ENCODE peak calls at places on chromosome 17, in eight cellular contexts. V is effector memory CD4-positive, alpha-beta T cell; Q is stimulated activated CD4-positive, alpha-beta T cell treated with anti-CD3 and anti-CD28 coated beads, Interleukin-1b, Interleukin-23, amount 100 ng/mL, for 24 hours; M is EL; B is NCI-H446; D is NCI-H2029 treated with DMSO at 0.1 percent for 48 hours; X is amniotic epithelial cell; G is RPMI7951. A is an unnamed sample.

GRCh38 chr17:69367298-69367697 is 40.4 kb upstream of the ABCA5 start:
- DNase-seq in X (peak), M (no peak), D (no peak), V (no peak), B (no peak), G (no peak), Q (no peak), A (no peak)

GRCh38 chr17:28864991-28865849 is 10.4 kb downstream of the ERAL1 start:
- DNase-seq in G (no peak), Q (no peak), D (no peak), V (no peak), B (no peak), M (no peak), X (no peak), A (no peak)

GRCh38 chr17:7023576-7024401 is 939 bp downstream of the BCL6B start:
- DNase-seq in D (peak), Q (peak), G (peak), M (peak), B (no peak), X (peak), V (peak), A (peak)

GRCh38 chr17:76700627-76701470 is 9.9 kb downstream of the MXRA7 start:
- DNase-seq in V (peak), X (peak), G (no peak), B (no peak), D (no peak), M (peak), Q (no peak), A (peak)

GRCh38 chr17:70563301-70563820 is 394.0 kb downstream of the KCNJ2 start:
- DNase-seq in X (no peak), Q (no peak), M (peak), G (peak), D (peak), B (peak), V (no peak), A (no peak)

GRCh38 chr17:74210191-74211140 is 2.9 kb upstream of the TTYH2 start:
- DNase-seq in V (peak), Q (peak), D (no peak), M (peak), B (peak), G (peak), X (peak), A (peak)

GRCh38 chr17:79644617-79645016 is 33.8 kb upstream of the RBFOX3 start:
- DNase-seq in B (no peak), D (no peak), V (no peak), Q (no peak), X (no peak), G (no peak), M (no peak), A (no peak)

GRCh38 chr17:63395075-63395815 is 50.9 kb downstream of the CYB561 start:
- DNase-seq in G (peak), V (no peak), D (no peak), X (peak), Q (no peak), B (no peak), M (peak), A (no peak)

GRCh38 chr17:78163881-78164747 is 4.3 kb upstream of the SYNGR2 start:
- DNase-seq in M (no peak), X (no peak), Q (no peak), G (no peak), D (no peak), B (no peak), V (no peak), A (no peak)

A was measured in Right ventricle myocardium superior.